ENCODE peak calls at places on chromosomes 12 and 14, in five cellular contexts. One of them, this sample, is unnamed.

GRCh38 chr12:108916336-108916735 is 36.4 kb downstream of the DAO start:
- DNase-seq in esophagus muscularis mucosa: no peak
- DNase-seq in stomach: no peak
- DNase-seq in cardiac muscle cell: no peak
- DNase-seq in MM.1S: no peak
- DNase-seq in this sample: no peak

GRCh38 chr12:34343766-34344165 is 321.5 kb downstream of the ALG10 start:
- DNase-seq in esophagus muscularis mucosa: no peak
- DNase-seq in stomach: no peak
- DNase-seq in cardiac muscle cell: no peak
- DNase-seq in MM.1S: no peak
- DNase-seq in this sample: no peak

GRCh38 chr14:59356298-59356697 is 108.9 kb downstream of the GPR135 start:
- DNase-seq in esophagus muscularis mucosa: no peak
- DNase-seq in stomach: no peak
- DNase-seq in cardiac muscle cell: no peak
- DNase-seq in MM.1S: peak; percentile 11
- DNase-seq in this sample: no peak

GRCh38 chr12:3751151-3752095 is 1.5 kb downstream of the CRACR2A start:
- DNase-seq in esophagus muscularis mucosa: peak; percentile 53
- DNase-seq in stomach: no peak
- DNase-seq in cardiac muscle cell: no peak
- DNase-seq in MM.1S: no peak
- DNase-seq in this sample: no peak

GRCh38 chr14:67045440-67045839 is 143.8 kb upstream of the GARIN2 start:
- DNase-seq in esophagus muscularis mucosa: no peak
- DNase-seq in stomach: no peak
- DNase-seq in cardiac muscle cell: no peak
- DNase-seq in MM.1S: no peak
- DNase-seq in this sample: no peak

GRCh38 chr14:26394114-26394855 is 203.5 kb downstream of the NOVA1 start:
- DNase-seq in esophagus muscularis mucosa: no peak
- DNase-seq in stomach: peak; percentile 34
- DNase-seq in cardiac muscle cell: peak; percentile 50
- DNase-seq in MM.1S: no peak
- DNase-seq in this sample: no peak

GRCh38 chr14:104473649-104474574 is 105.7 kb upstream of the C14orf180 start:
- DNase-seq in esophagus muscularis mucosa: peak; percentile 68
- DNase-seq in stomach: no peak
- DNase-seq in cardiac muscle cell: no peak
- DNase-seq in MM.1S: no peak
- DNase-seq in this sample: no peak

GRCh38 chr12:78167510-78167909 is 336.8 kb downstream of the NAV3 start:
- DNase-seq in esophagus muscularis mucosa: no peak
- DNase-seq in stomach: no peak
- DNase-seq in cardiac muscle cell: no peak
- DNase-seq in MM.1S: no peak
- DNase-seq in this sample: no peak

GRCh38 chr14:62185078-62185477 is 422.9 kb downstream of the SNAPC1 start:
- DNase-seq in esophagus muscularis mucosa: no peak
- DNase-seq in stomach: no peak
- DNase-seq in cardiac muscle cell: no peak
- DNase-seq in MM.1S: no peak
- DNase-seq in this sample: no peak

GRCh38 chr12:108312885-108313203 is 26.3 kb downstream of the CMKLR1 start:
- DNase-seq in esophagus muscularis mucosa: no peak
- DNase-seq in stomach: no peak
- DNase-seq in cardiac muscle cell: peak; percentile 90
- DNase-seq in MM.1S: no peak
- DNase-seq in this sample: no peak

GRCh38 chr12:57181561-57182155 is 34.2 kb upstream of the LRP1-AS start:
- DNase-seq in esophagus muscularis mucosa: no peak
- DNase-seq in stomach: no peak
- DNase-seq in cardiac muscle cell: no peak
- DNase-seq in MM.1S: no peak
- DNase-seq in this sample: no peak

GRCh38 chr14:92698393-92698792 is 50.0 kb downstream of the LGMN start:
- DNase-seq in esophagus muscularis mucosa: no peak
- DNase-seq in stomach: no peak
- DNase-seq in cardiac muscle cell: no peak
- DNase-seq in MM.1S: no peak
- DNase-seq in this sample: no peak

GRCh38 chr14:88551936-88552565 is 2.8 kb downstream of the PTPN21 start:
- DNase-seq in esophagus muscularis mucosa: no peak
- DNase-seq in stomach: no peak
- DNase-seq in cardiac muscle cell: no peak
- DNase-seq in MM.1S: no peak
- DNase-seq in this sample: no peak

GRCh38 chr12:132729541-132730320 is 19.1 kb downstream of the PGAM5 start:
- DNase-seq in esophagus muscularis mucosa: no peak
- DNase-seq in stomach: no peak
- DNase-seq in cardiac muscle cell: no peak
- DNase-seq in MM.1S: no peak
- DNase-seq in this sample: no peak

GRCh38 chr12:113273053-113273725 is 51.9 kb downstream of the TPCN1 start:
- DNase-seq in esophagus muscularis mucosa: no peak
- DNase-seq in stomach: no peak
- DNase-seq in cardiac muscle cell: no peak
- DNase-seq in MM.1S: no peak
- DNase-seq in this sample: no peak

GRCh38 chr12:91406920-91407341 is 224.3 kb upstream of the DCN start:
- DNase-seq in esophagus muscularis mucosa: no peak
- DNase-seq in stomach: no peak
- DNase-seq in cardiac muscle cell: no peak
- DNase-seq in MM.1S: no peak
- DNase-seq in this sample: no peak

GRCh38 chr12:119171691-119172090 is 7.0 kb upstream of the HSPB8 start:
- DNase-seq in esophagus muscularis mucosa: no peak
- DNase-seq in stomach: no peak
- DNase-seq in cardiac muscle cell: no peak
- DNase-seq in MM.1S: no peak
- DNase-seq in this sample: no peak

GRCh38 chr14:77026930-77027537 is 1.5 kb downstream of the IRF2BPL start:
- DNase-seq in esophagus muscularis mucosa: no peak
- DNase-seq in stomach: peak; percentile 54
- DNase-seq in cardiac muscle cell: peak; percentile 63
- DNase-seq in MM.1S: no peak
- DNase-seq in this sample: no peak

GRCh38 chr14:28770574-28770973 is 4.0 kb downstream of the FOXG1 start:
- DNase-seq in esophagus muscularis mucosa: no peak
- DNase-seq in stomach: no peak
- DNase-seq in cardiac muscle cell: no peak
- DNase-seq in MM.1S: no peak
- DNase-seq in this sample: no peak

GRCh38 chr14:50388256-50388931 is 8.3 kb downstream of the CDKL1 start:
- DNase-seq in esophagus muscularis mucosa: no peak
- DNase-seq in stomach: peak; percentile 67
- DNase-seq in cardiac muscle cell: no peak
- DNase-seq in MM.1S: no peak
- DNase-seq in this sample: peak; percentile 5

GRCh38 chr14:95361373-95362179 is 41.9 kb upstream of the CLMN start:
- DNase-seq in esophagus muscularis mucosa: peak; percentile 90
- DNase-seq in stomach: peak; percentile 66
- DNase-seq in cardiac muscle cell: no peak
- DNase-seq in MM.1S: peak; percentile 7
- DNase-seq in this sample: no peak

GRCh38 chr14:81219821-81220487 is 805 bp downstream of the GTF2A1 start:
- DNase-seq in esophagus muscularis mucosa: no peak
- DNase-seq in stomach: peak; percentile 43
- DNase-seq in cardiac muscle cell: peak; percentile 65
- DNase-seq in MM.1S: peak; percentile 13
- DNase-seq in this sample: no peak

GRCh38 chr14:50800032-50800431 is 30.9 kb downstream of the NIN start:
- DNase-seq in esophagus muscularis mucosa: no peak
- DNase-seq in stomach: no peak
- DNase-seq in cardiac muscle cell: no peak
- DNase-seq in MM.1S: no peak
- DNase-seq in this sample: no peak

GRCh38 chr14:32711103-32711680 is 227.5 kb upstream of the NPAS3 start:
- DNase-seq in esophagus muscularis mucosa: no peak
- DNase-seq in stomach: no peak
- DNase-seq in cardiac muscle cell: peak; percentile 69
- DNase-seq in MM.1S: peak; percentile 33
- DNase-seq in this sample: peak; percentile 35

GRCh38 chr14:92906420-92906819 is 16.5 kb upstream of the CHGA start:
- DNase-seq in esophagus muscularis mucosa: no peak
- DNase-seq in stomach: no peak
- DNase-seq in cardiac muscle cell: no peak
- DNase-seq in MM.1S: no peak
- DNase-seq in this sample: no peak

GRCh38 chr12:78878447-78878846 is 13.9 kb downstream of the SYT1 start:
- DNase-seq in esophagus muscularis mucosa: no peak
- DNase-seq in stomach: no peak
- DNase-seq in cardiac muscle cell: no peak
- DNase-seq in MM.1S: no peak
- DNase-seq in this sample: no peak

GRCh38 chr14:39395555-39396254 is 36.5 kb downstream of the FBXO33 start:
- DNase-seq in esophagus muscularis mucosa: no peak
- DNase-seq in stomach: no peak
- DNase-seq in cardiac muscle cell: no peak
- DNase-seq in MM.1S: no peak
- DNase-seq in this sample: no peak

GRCh38 chr14:96514694-96515093 is 12.5 kb downstream of the PAPOLA start:
- DNase-seq in esophagus muscularis mucosa: no peak
- DNase-seq in stomach: no peak
- DNase-seq in cardiac muscle cell: no peak
- DNase-seq in MM.1S: no peak
- DNase-seq in this sample: no peak

GRCh38 chr14:96512122-96512521 is 9.9 kb downstream of the PAPOLA start:
- DNase-seq in esophagus muscularis mucosa: no peak
- DNase-seq in stomach: no peak
- DNase-seq in cardiac muscle cell: no peak
- DNase-seq in MM.1S: no peak
- DNase-seq in this sample: no peak

GRCh38 chr14:96519970-96520369 is 17.8 kb downstream of the PAPOLA start:
- DNase-seq in esophagus muscularis mucosa: no peak
- DNase-seq in stomach: no peak
- DNase-seq in cardiac muscle cell: no peak
- DNase-seq in MM.1S: no peak
- DNase-seq in this sample: no peak

GRCh38 chr14:96512602-96513397 is 10.6 kb downstream of the PAPOLA start:
- DNase-seq in esophagus muscularis mucosa: no peak
- DNase-seq in stomach: no peak
- DNase-seq in cardiac muscle cell: no peak
- DNase-seq in MM.1S: no peak
- DNase-seq in this sample: no peak

GRCh38 chr14:96516351-96516750 is 14.2 kb downstream of the PAPOLA start:
- DNase-seq in esophagus muscularis mucosa: no peak
- DNase-seq in stomach: no peak
- DNase-seq in cardiac muscle cell: no peak
- DNase-seq in MM.1S: no peak
- DNase-seq in this sample: no peak
- H3K4me1 ChIP-seq in esophagus muscularis mucosa: peaks cover 52% of the 10 kb centered on the region
- H3K4me1 ChIP-seq in stomach: peaks cover 42% of the 10 kb centered on the region
- H3K4me1 ChIP-seq in cardiac muscle cell: no peaks in the 10 kb centered on the region
- H3K4me1 ChIP-seq in MM.1S: no peaks in the 10 kb centered on the region
- H3K4me1 ChIP-seq in this sample: peaks cover 2% of the 10 kb centered on the region

GRCh38 chr12:116125981-116126566 is 151.4 kb downstream of the MED13L start:
- DNase-seq in esophagus muscularis mucosa: no peak
- DNase-seq in stomach: no peak
- DNase-seq in cardiac muscle cell: no peak
- DNase-seq in MM.1S: no peak
- DNase-seq in this sample: no peak

GRCh38 chr12:116125084-116125483 is 152.4 kb downstream of the MED13L start:
- DNase-seq in esophagus muscularis mucosa: no peak
- DNase-seq in stomach: no peak
- DNase-seq in cardiac muscle cell: no peak
- DNase-seq in MM.1S: no peak
- DNase-seq in this sample: no peak

GRCh38 chr12:116123511-116124258 is 153.8 kb downstream of the MED13L start:
- DNase-seq in esophagus muscularis mucosa: no peak
- DNase-seq in stomach: no peak
- DNase-seq in cardiac muscle cell: peak; percentile 72
- DNase-seq in MM.1S: no peak
- DNase-seq in this sample: no peak

GRCh38 chr12:116122639-116123038 is 154.9 kb downstream of the MED13L start:
- DNase-seq in esophagus muscularis mucosa: no peak
- DNase-seq in stomach: no peak
- DNase-seq in cardiac muscle cell: no peak
- DNase-seq in MM.1S: no peak
- DNase-seq in this sample: no peak

DNA sequence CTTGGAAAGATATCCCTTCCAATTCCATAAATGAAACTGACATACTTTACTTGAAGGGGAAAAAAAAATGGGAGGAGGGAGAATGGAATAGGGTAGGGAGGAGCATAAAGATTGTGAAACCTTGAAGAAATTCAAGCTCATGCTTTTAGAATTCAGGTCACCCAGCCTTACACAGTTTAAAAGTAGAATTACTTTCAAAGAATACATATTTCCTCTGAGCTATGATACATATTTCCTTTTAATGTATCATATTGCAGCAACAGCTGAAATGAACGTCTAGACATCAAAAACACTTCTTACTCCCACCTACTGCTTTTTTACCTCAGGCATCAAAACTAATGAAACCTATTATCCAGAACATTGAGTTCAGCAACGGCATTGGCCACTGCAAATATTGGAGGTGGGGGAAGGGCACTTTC is 156.0 kb downstream of the MED13L start:
- DNase-seq in esophagus muscularis mucosa: no peak
- DNase-seq in stomach: no peak
- DNase-seq in cardiac muscle cell: no peak
- DNase-seq in MM.1S: no peak
- DNase-seq in this sample: no peak
- H3K4me3 ChIP-seq in esophagus muscularis mucosa: no peak overlapping the region
- H3K4me3 ChIP-seq in stomach: no peak overlapping the region
- H3K4me3 ChIP-seq in cardiac muscle cell: no peak overlapping the region
- H3K4me3 ChIP-seq in MM.1S: no peak overlapping the region
- H3K4me3 ChIP-seq in this sample: no peak overlapping the region

GRCh38 chr14:52005625-52006024 is 16.3 kb downstream of the RTRAF start:
- DNase-seq in esophagus muscularis mucosa: no peak
- DNase-seq in stomach: no peak
- DNase-seq in cardiac muscle cell: no peak
- DNase-seq in MM.1S: no peak
- DNase-seq in this sample: no peak
- H3K36me3 ChIP-seq in esophagus muscularis mucosa: peaks cover 43% of the 10 kb centered on the region
- H3K36me3 ChIP-seq in stomach: peaks cover 100% of the 10 kb centered on the region
- H3K36me3 ChIP-seq in cardiac muscle cell: peaks cover 82% of the 10 kb centered on the region
- H3K36me3 ChIP-seq in MM.1S: no peaks in the 10 kb centered on the region
- H3K36me3 ChIP-seq in this sample: peaks cover 30% of the 10 kb centered on the region

GRCh38 chr12:45234134-45234865 is 18.4 kb downstream of the ANO6 start:
- DNase-seq in esophagus muscularis mucosa: peak; percentile 93
- DNase-seq in stomach: no peak
- DNase-seq in cardiac muscle cell: peak; percentile 81
- DNase-seq in MM.1S: no peak
- DNase-seq in this sample: no peak

GRCh38 chr12:45232771-45233372 is 17.0 kb downstream of the ANO6 start:
- DNase-seq in esophagus muscularis mucosa: no peak
- DNase-seq in stomach: peak; percentile 27
- DNase-seq in cardiac muscle cell: no peak
- DNase-seq in MM.1S: no peak
- DNase-seq in this sample: no peak

GRCh38 chr12:45231515-45232145 is 15.7 kb downstream of the ANO6 start:
- DNase-seq in esophagus muscularis mucosa: no peak
- DNase-seq in stomach: no peak
- DNase-seq in cardiac muscle cell: no peak
- DNase-seq in MM.1S: no peak
- DNase-seq in this sample: no peak

GRCh38 chr12:45235087-45236025 is 19.5 kb downstream of the ANO6 start:
- DNase-seq in esophagus muscularis mucosa: no peak
- DNase-seq in stomach: no peak
- DNase-seq in cardiac muscle cell: no peak
- DNase-seq in MM.1S: no peak
- DNase-seq in this sample: no peak

GRCh38 chr12:45232146-45232731 is 16.3 kb downstream of the ANO6 start:
- DNase-seq in esophagus muscularis mucosa: no peak
- DNase-seq in stomach: no peak
- DNase-seq in cardiac muscle cell: no peak
- DNase-seq in MM.1S: no peak
- DNase-seq in this sample: no peak
- H3K4me1 ChIP-seq in esophagus muscularis mucosa: peaks cover 70% of the 10 kb centered on the region
- H3K4me1 ChIP-seq in stomach: peaks cover 39% of the 10 kb centered on the region
- H3K4me1 ChIP-seq in cardiac muscle cell: peaks cover 58% of the 10 kb centered on the region
- H3K4me1 ChIP-seq in MM.1S: peaks cover 31% of the 10 kb centered on the region
- H3K4me1 ChIP-seq in this sample: peaks cover 5% of the 10 kb centered on the region